ENCODE peak calls at places on chromosomes 5 and 9, in four cellular contexts. X is B cell, M is AG04450, S is fibroblast of lung. V is an unnamed sample.

GRCh38 chr5:151469386-151469785 is 22.0 kb downstream of the SLC36A1 start:
- DNase-seq in S (no peak), M (no peak), X (no peak), V (no peak)

GRCh38 chr5:73176250-73176649 is 3.3 kb downstream of the TMEM174 start:
- DNase-seq in S (no peak), M (no peak), X (no peak), V (no peak)

GRCh38 chr5:9222054-9222738 is 323.7 kb downstream of the SEMA5A start:
- DNase-seq in M (no peak), S (no peak), X (no peak), V (no peak)

GRCh38 chr5:57805732-57806131 is 323.1 kb upstream of the ACTBL2 start:
- DNase-seq in X (no peak), S (peak), M (no peak), V (no peak)

GRCh38 chr5:12292610-12293204 is 388.5 kb upstream of the CTNND2 start:
- DNase-seq in M (no peak), X (no peak), S (no peak), V (no peak)

GRCh38 chr9:91374939-91375338 is 13.2 kb upstream of the AUH start:
- DNase-seq in S (peak), X (no peak), M (peak), V (no peak)

GRCh38 chr5:98214240-98215051 is 559.0 kb upstream of the RGMB start:
- DNase-seq in S (peak), M (no peak), X (no peak), V (peak)

GRCh38 chr5:76765249-76765648 is 49.3 kb downstream of the F2R start:
- DNase-seq in X (no peak), M (peak), S (peak), V (no peak)

GRCh38 chr9:127583605-127584053 is 28.4 kb upstream of the STXBP1 start:
- DNase-seq in M (no peak), S (peak), X (no peak), V (no peak)

GRCh38 chr9:136058801-136059302 is 36.2 kb downstream of the NACC2 start:
- DNase-seq in M (no peak), X (peak), S (no peak), V (no peak)

GRCh38 chr9:134653259-134654009 is 11.8 kb downstream of the COL5A1 start:
- DNase-seq in M (no peak), X (no peak), S (no peak), V (no peak)

GRCh38 chr9:4117835-4118610 is 181.8 kb downstream of the GLIS3 start:
- DNase-seq in X (peak), M (no peak), S (no peak), V (no peak)
- TF ChIP-seq CTCF in X (peak), M (peak), S (peak), V (peak)

GRCh38 chr5:6623228-6623627 is 9.6 kb downstream of the NSUN2 start:
- DNase-seq in S (no peak), M (no peak), X (no peak), V (no peak)
- TF ChIP-seq CTCF in S (no peak), M (no peak), X (no peak), V (no peak)

DNA sequence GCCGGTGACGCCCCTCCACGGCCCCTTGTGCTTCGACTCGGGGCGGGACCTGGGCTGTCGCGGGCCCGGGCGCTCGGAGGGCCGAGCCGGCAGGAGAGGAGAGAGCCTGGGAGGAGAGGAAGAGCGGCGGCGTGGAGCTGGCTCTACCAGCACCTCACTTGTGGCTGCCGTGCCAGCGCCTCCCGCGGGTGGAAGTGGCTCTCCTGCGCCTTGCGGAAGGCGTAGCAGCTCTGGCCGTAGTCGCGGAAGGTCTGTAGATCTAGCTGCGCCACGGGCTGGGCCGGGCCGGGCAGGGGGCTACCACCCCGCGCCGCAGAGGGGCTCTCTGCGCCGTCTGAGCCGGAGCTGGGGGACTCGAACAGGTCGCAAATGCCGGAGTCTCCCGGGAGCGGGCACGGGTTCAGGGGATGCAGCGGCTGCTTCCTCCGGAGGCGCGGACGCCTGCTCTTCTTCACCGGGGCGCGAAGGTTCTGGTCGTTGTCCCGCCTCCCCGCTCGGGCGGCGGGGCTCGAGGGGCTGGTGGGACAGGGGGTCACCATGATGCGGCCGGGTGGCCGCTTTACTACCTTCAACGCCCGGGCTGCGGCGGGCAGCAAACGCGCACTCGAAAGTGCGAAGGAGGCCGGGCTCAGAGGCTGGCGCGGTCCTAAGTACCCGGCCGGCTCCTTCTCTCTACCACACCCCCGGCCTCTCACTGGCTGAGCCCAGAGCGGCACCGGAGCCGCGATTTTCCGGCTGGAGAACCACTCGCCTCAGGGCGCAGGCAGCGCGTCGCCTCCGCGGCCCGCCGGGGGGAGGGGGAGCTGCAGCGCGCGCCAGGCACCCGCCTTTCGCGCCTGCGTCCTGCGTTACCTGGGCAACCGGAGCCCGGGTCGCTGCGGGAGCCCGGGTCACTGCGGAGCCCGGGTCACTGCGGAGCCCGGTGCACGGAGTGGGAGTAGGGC is at the start of gene CCNO:
- DNase-seq in X (peak), S (peak), M (no peak), V (no peak)
- TF ChIP-seq CTCF in X (no peak), S (no peak), M (no peak), V (no peak)

DNA sequence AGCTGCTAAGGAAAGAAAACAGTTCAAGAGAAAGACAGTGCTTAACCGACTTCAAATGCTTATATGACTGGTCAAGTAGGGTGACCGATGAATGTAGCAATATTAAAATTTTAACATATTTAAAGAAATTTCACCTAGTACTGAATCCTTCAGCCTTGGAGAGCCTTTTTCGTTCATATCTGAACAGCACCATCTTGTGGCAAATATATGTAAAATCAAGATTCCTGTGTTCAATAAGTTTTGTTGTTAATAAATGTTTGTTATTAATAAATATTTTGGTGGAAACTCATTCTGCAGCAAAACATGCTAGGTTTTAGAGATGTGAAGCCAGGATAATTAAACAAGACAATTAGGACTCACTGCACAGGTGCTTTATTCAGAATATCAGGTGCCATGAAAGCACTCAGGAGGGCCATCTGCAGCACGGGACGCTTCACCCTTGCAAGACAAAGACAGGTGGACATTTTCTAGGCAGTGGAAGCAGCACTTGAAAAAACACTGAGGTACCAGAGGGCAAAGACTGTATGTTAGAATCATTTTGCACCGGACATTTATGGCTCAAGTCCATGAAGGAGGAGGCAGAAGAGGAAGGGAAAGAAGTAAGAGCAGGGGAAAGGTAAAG is 15.6 kb downstream of the TICAM2 start:
- DNase-seq in X (no peak), M (no peak), S (peak), V (no peak)
- TF ChIP-seq CTCF in X (peak), M (peak), S (peak), V (peak)

GRCh38 chr9:37582548-37583157 is 6.5 kb upstream of the FBXO10 start:
- DNase-seq in S (peak), X (no peak), M (peak), V (peak)
- TF ChIP-seq CTCF in S (peak), X (peak), M (peak), V (peak)

DNA sequence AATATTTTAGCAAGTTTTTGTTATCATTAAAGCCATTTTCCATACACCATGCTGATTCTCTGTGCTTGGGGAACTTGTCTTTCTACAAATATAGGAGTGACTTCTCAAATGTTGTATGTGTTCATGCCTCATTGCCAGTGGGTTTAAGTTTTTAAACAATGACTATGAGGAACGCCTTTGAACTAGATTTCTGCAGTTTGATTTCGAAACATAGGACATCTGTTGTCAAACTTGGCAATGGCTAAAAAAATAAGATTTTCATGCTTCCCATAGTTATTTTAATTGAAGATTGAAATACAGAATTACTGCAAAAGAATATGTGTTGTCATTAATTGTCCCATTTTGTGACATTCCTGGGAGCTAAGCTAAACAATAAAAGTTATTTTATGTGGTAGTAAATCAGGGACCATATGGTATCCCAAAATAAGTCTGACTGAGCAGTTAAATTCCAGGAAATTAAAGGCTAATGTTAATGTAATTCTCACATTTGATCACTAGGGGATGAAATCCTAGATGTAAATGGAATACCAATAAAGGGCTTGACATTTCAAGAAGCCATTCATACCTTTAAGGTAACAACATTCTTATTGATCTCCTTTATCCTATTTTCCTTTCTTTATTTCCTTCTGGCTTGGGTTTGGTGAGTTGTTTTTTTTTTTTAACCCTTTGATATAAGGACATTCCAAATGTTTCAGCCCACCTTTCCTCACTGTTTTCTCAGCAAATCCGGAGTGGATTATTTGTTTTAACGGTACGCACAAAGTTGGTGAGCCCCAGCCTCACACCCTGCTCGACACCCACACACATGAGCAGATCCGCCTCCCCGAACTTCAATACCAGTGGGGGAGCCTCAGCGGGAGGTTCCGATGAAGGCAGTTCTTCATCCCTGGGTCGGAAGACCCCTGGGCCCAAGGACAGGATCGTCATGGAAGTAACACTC is 116.7 kb downstream of the GOLPH3 start:
- DNase-seq in S (peak), M (no peak), X (no peak), V (no peak)
- TF ChIP-seq CTCF in S (peak), M (peak), X (peak), V (no peak)

GRCh38 chr5:140791111-140791510 is 3.5 kb upstream of the PCDHA2 start:
- DNase-seq in M (no peak), S (no peak), X (no peak), V (no peak)

GRCh38 chr5:140780512-140780911 is 5.4 kb upstream of the PCDHA1 start:
- DNase-seq in S (no peak), X (no peak), M (no peak), V (no peak)

DNA sequence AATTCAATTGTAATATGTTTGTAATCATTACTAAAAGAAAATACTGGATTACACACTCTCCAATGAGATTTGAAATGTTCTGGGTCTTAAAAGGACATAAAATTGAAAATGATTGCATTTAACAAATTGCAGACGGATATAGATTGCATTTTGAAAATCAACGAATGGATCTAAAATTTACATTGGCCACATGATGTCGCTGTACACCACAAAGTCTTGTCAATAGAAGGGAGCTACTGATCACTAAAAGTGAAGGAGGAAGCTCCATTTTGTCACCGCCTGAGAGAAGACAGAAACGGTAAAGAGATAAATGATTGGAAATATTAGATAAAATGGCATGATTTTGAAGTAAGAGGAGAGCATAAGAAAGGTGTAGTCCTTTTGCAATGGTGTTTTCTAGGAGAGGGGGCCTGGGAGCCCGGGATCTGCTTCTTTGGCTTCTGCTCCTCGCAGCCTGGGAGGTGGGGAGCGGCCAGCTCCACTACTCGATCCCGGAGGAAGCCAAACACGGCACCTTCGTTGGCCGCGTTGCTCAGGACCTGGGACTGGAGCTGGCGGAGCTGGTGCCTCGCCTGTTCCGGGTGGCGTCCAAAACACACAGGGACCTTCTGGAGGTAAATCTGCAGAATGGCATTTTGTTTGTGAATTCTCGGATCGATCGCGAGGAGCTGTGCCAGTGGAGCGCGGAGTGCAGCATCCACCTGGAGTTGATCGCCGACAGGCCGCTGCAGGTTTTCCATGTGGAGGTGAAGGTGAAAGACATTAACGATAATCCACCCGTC is at the start of gene PCDHA1:
- DNase-seq in M (no peak), S (no peak), X (no peak), V (no peak)
- TF ChIP-seq CTCF in M (no peak), S (no peak), X (no peak), V (no peak)